ENCODE peak calls at places on chromosomes 4 and X, in four cellular contexts. N, W, J and T are unnamed samples.

GRCh38 chrX:43958529-43958928 is 14.7 kb downstream of the NDP start:
- DNase-seq in N (no peak), J (peak; percentile 86), W (no peak), T (no peak)

GRCh38 chr4:93876739-93877138 is 48.2 kb downstream of the ATOH1 start:
- DNase-seq in J (no peak), W (no peak), N (no peak), T (no peak)

GRCh38 chr4:121034010-121034409 is 38.3 kb downstream of the NDNF start:
- DNase-seq in N (no peak), W (no peak), J (no peak), T (no peak)

GRCh38 chr4:20044502-20044911 is 207.2 kb upstream of the SLIT2 start:
- DNase-seq in J (no peak), N (no peak), W (no peak), T (no peak)

GRCh38 chr4:125428832-125429231 is 114.1 kb downstream of the FAT4 start:
- DNase-seq in J (no peak), W (no peak), N (no peak), T (no peak)

GRCh38 chrX:31240982-31241381 is 169.1 kb upstream of the FTHL17 start:
- DNase-seq in N (no peak), W (no peak), J (no peak), T (no peak)

GRCh38 chr4:146267826-146268225 is 53.5 kb downstream of the REELD1 start:
- DNase-seq in N (no peak), W (no peak), J (no peak), T (no peak)

GRCh38 chr4:140296871-140297570 is 76.4 kb upstream of the SCOC start:
- DNase-seq in N (no peak), W (peak; percentile 50), J (peak; percentile 36), T (no peak)

GRCh38 chr4:2103843-2104547 is 44.9 kb downstream of the NAT8L start:
- DNase-seq in W (no peak), J (no peak), N (no peak), T (no peak)

GRCh38 chr4:17723648-17724047 is 57.8 kb downstream of the FAM184B start:
- DNase-seq in J (no peak), W (no peak), N (no peak), T (no peak)

GRCh38 chr4:8067274-8067936 is 91.2 kb downstream of the ABLIM2 start:
- DNase-seq in W (no peak), N (no peak), J (no peak), T (peak; percentile 47)

GRCh38 chr4:82458729-82459128 is 28.3 kb downstream of the ENOPH1 start:
- DNase-seq in W (no peak), N (no peak), J (no peak), T (no peak)

GRCh38 chrX:68691921-68692320 is 44.5 kb downstream of the STARD8 start:
- DNase-seq in N (no peak), W (no peak), J (no peak), T (no peak)

GRCh38 chrX:12080265-12080664 is 58.0 kb upstream of the FRMPD4 start:
- DNase-seq in W (no peak), J (peak; percentile 52), N (no peak), T (no peak)

GRCh38 chr4:88731359-88731758 is 33.7 kb upstream of the NAP1L5 start:
- DNase-seq in W (no peak), J (no peak), N (no peak), T (no peak)

GRCh38 chr4:142818009-142818408 is 28.1 kb downstream of the INPP4B start:
- DNase-seq in N (no peak), J (no peak), W (no peak), T (no peak)

GRCh38 chr4:10092481-10093272 is 23.9 kb downstream of the WDR1 start:
- DNase-seq in W (no peak), J (no peak), N (no peak), T (peak; percentile 18)

GRCh38 chrX:115535844-115536243 is 25.1 kb upstream of the PLS3 start:
- DNase-seq in J (no peak), N (no peak), W (no peak), T (no peak)

GRCh38 chr4:165630671-165631070 is 242.4 kb upstream of the TLL1 start:
- DNase-seq in N (no peak), J (no peak), W (no peak), T (no peak)

GRCh38 chr4:105181259-105181658 is 34.6 kb downstream of the TET2 start:
- DNase-seq in W (no peak), J (peak; percentile 77), N (no peak), T (no peak)

GRCh38 chr4:184596617-184597185 is 52.5 kb downstream of the CASP3 start:
- DNase-seq in W (no peak), N (no peak), J (peak; percentile 91), T (no peak)

GRCh38 chr4:99235955-99236354 is 16.9 kb upstream of the ADH6 start:
- DNase-seq in W (no peak), N (no peak), J (no peak), T (no peak)

GRCh38 chr4:102825261-102826071 is 1.9 kb downstream of the UBE2D3 start:
- DNase-seq in W (no peak), N (peak; percentile 42), J (peak; percentile 83), T (no peak)

GRCh38 chrX:137574102-137574783 is 8.3 kb downstream of the ZIC3 start:
- DNase-seq in W (no peak), N (no peak), J (peak; percentile 92), T (no peak)

GRCh38 chr4:150569384-150569987 is 12.5 kb upstream of the MAB21L2 start:
- DNase-seq in N (no peak), W (no peak), J (no peak), T (no peak)

GRCh38 chrX:107559506-107559905 is 68.8 kb upstream of the PRPS1 start:
- DNase-seq in W (no peak), J (peak; percentile 24), N (no peak), T (no peak)

GRCh38 chrX:16022580-16023170 is 100.7 kb upstream of the GRPR start:
- DNase-seq in J (no peak), W (no peak), N (no peak), T (no peak)

GRCh38 chrX:45513042-45513441 is 312.4 kb upstream of the DIPK2B start:
- DNase-seq in J (peak; percentile 31), N (no peak), W (no peak), T (no peak)

GRCh38 chr4:158253350-158253980 is 43.2 kb downstream of the TMEM144 start:
- DNase-seq in W (peak; percentile 43), J (peak; percentile 58), N (no peak), T (no peak)

GRCh38 chrX:48667504-48667903 is 16.1 kb upstream of the WAS start:
- DNase-seq in J (no peak), W (no peak), N (no peak), T (no peak)

GRCh38 chrX:153501530-153501929 is 6.8 kb downstream of the BGN start:
- DNase-seq in J (no peak), N (no peak), W (no peak), T (no peak)

GRCh38 chrX:39268207-39268606 is 466.9 kb downstream of the MID1IP1 start:
- DNase-seq in W (no peak), J (no peak), N (no peak), T (no peak)

GRCh38 chr4:172631832-172632231 is 536.8 kb upstream of the GALNT7 start:
- DNase-seq in N (no peak), W (no peak), J (no peak), T (no peak)

GRCh38 chr4:37665347-37666009 is 20.7 kb downstream of the RELL1 start:
- DNase-seq in N (no peak), W (no peak), J (no peak), T (no peak)

GRCh38 chr4:170420255-170420693 is 330.5 kb upstream of the AADAT start:
- DNase-seq in W (no peak), J (no peak), N (no peak), T (no peak)

GRCh38 chrX:30659421-30659820 is 6.2 kb downstream of the GK start:
- DNase-seq in W (no peak), J (no peak), N (no peak), T (no peak)

GRCh38 chr4:67428819-67429218 is 116.5 kb downstream of the CENPC start:
- DNase-seq in W (no peak), N (no peak), J (no peak), T (no peak)

GRCh38 chrX:41236629-41237028 is 97.3 kb upstream of the DDX3X start:
- DNase-seq in W (no peak), J (no peak), N (no peak), T (no peak)

GRCh38 chr4:139078926-139079325 is 63.3 kb downstream of the NOCT start:
- DNase-seq in J (no peak), W (no peak), N (no peak), T (no peak)
- H3K4me1 ChIP-seq in J (no peaks in the 10 kb centered on the region), W (peaks cover 20% of the 10 kb centered on the region), N (peaks cover 10% of the 10 kb centered on the region), T (peaks cover 92% of the 10 kb centered on the region)

GRCh38 chrX:57282568-57282967 is 3.9 kb upstream of the FAAH2 start:
- DNase-seq in J (peak; percentile 22), N (no peak), W (no peak), T (no peak)

GRCh38 chrX:57285001-57285400 is 1.5 kb upstream of the FAAH2 start:
- DNase-seq in N (no peak), J (no peak), W (no peak), T (no peak)

GRCh38 chrX:57289089-57289488 is 2.6 kb downstream of the FAAH2 start:
- DNase-seq in J (no peak), N (no peak), W (no peak), T (no peak)

GRCh38 chrX:57286507-57287251 is at the start of gene FAAH2:
- DNase-seq in W (no peak), J (peak; percentile 69), N (peak; percentile 70), T (no peak)
- H3K4me1 ChIP-seq in W (no peaks in the 10 kb centered on the region), J (no peaks in the 10 kb centered on the region), N (no peaks in the 10 kb centered on the region), T (no peaks in the 10 kb centered on the region)

GRCh38 chr4:1040344-1041146 is 29.1 kb downstream of the FGFRL1 start:
- DNase-seq in N (no peak), J (no peak), W (no peak), T (no peak)

GRCh38 chr4:1043162-1043561 is 31.7 kb downstream of the FGFRL1 start:
- DNase-seq in N (no peak), W (no peak), J (no peak), T (no peak)

GRCh38 chr4:1042352-1043025 is 31.1 kb downstream of the FGFRL1 start:
- DNase-seq in W (no peak), N (no peak), J (no peak), T (no peak)

GRCh38 chr4:1041147-1041935 is 29.9 kb downstream of the FGFRL1 start:
- DNase-seq in W (no peak), N (no peak), J (no peak), T (no peak)

DNA sequence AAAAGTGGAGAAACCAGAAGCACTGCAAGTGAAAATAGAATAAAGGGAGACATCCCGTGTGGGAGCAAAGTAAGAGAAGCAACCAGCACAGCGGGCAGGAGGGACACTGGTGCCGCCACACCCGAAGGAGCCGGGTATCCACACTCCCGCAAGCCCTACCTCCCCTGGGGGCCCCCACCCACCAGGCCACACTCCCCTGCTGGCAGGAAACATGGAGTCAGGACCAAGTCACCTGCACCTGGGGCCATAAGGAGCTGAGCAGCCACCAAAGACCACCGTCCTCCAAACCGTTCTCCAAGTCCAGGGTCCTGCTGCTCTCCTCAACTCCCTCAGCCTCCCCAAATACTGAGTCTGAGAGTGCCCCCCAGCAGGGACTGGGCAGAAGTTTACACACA is 30.5 kb downstream of the FGFRL1 start:
- DNase-seq in W (no peak), N (no peak), J (no peak), T (no peak)
- H3K4me1 ChIP-seq in W (peaks cover 4% of the 10 kb centered on the region), N (no peaks in the 10 kb centered on the region), J (peaks cover 5% of the 10 kb centered on the region), T (peaks cover 21% of the 10 kb centered on the region)

GRCh38 chr4:5371415-5372190 is 320.3 kb downstream of the STK32B start:
- DNase-seq in J (no peak), W (no peak), N (no peak), T (no peak)
- H3K4me1 ChIP-seq in J (no peaks in the 10 kb centered on the region), W (no peaks in the 10 kb centered on the region), N (no peaks in the 10 kb centered on the region), T (no peaks in the 10 kb centered on the region)

GRCh38 chr4:6913350-6913749 is 3.7 kb downstream of the TBC1D14 start:
- DNase-seq in N (no peak), J (no peak), W (no peak), T (no peak)
- H3K4me1 ChIP-seq in N (peaks cover 4% of the 10 kb centered on the region), J (peaks cover 2% of the 10 kb centered on the region), W (peaks cover under 1% of the 10 kb centered on the region), T (peaks cover 81% of the 10 kb centered on the region)